ENCODE peak calls at places on chromosomes 12 and 14, in five cellular contexts. F, O, Z, B and A are unnamed samples. For H3K4me1, the result is how much of the 10 kb centered on the place peaks cover.

GRCh38 chr14:88026890-88027289 is 22.0 kb downstream of the GPR65 start:
- DNase-seq in F (no peak), O (no peak), Z (no peak), B (no peak), A (no peak)

GRCh38 chr12:62761658-62762057 is 173.3 kb downstream of the PPM1H start:
- DNase-seq in F (no peak), O (no peak), Z (peak), B (no peak), A (no peak)

GRCh38 chr14:73784065-73784987 is 67.3 kb upstream of the PTGR2 start:
- DNase-seq in F (peak), O (no peak), Z (peak), B (no peak), A (no peak)

GRCh38 chr14:36940476-36940875 is 231.9 kb downstream of the SLC25A21 start:
- DNase-seq in F (no peak), O (no peak), Z (no peak), B (no peak), A (no peak)

GRCh38 chr12:61250303-61250702 is 1009.9 kb upstream of the USP15 start:
- DNase-seq in F (no peak), O (no peak), Z (no peak), B (no peak), A (no peak)

GRCh38 chr12:112447106-112447505 is 28.4 kb downstream of the PTPN11 start:
- DNase-seq in F (no peak), O (no peak), Z (no peak), B (no peak), A (no peak)

GRCh38 chr12:58067610-58068387 is 126.4 kb downstream of the ATP23 start:
- DNase-seq in F (peak), O (no peak), Z (no peak), B (no peak), A (no peak)

GRCh38 chr14:103697196-103697595 is 18.1 kb downstream of the XRCC3 start:
- DNase-seq in F (no peak), O (no peak), Z (no peak), B (no peak), A (no peak)

GRCh38 chr14:79820866-79821535 is 390.3 kb downstream of the DIO2 start:
- DNase-seq in F (no peak), O (peak), Z (no peak), B (no peak), A (no peak)

GRCh38 chr12:24027352-24027751 is 77.9 kb upstream of the SOX5 start:
- DNase-seq in F (no peak), O (no peak), Z (no peak), B (no peak), A (no peak)

GRCh38 chr14:21069388-21070082 is 569 bp upstream of the ARHGEF40 start:
- DNase-seq in F (peak), O (peak), Z (peak), B (no peak), A (peak)

GRCh38 chr12:122423258-122424165 is 1.0 kb upstream of the CLIP1 start:
- DNase-seq in F (peak), O (peak), Z (peak), B (peak), A (no peak)

GRCh38 chr14:59017285-59017965 is 171.0 kb upstream of the DAAM1 start:
- DNase-seq in F (no peak), O (no peak), Z (no peak), B (no peak), A (no peak)

GRCh38 chr12:54431911-54432814 is 13.1 kb upstream of the ITGA5 start:
- DNase-seq in F (peak), O (no peak), Z (peak), B (no peak), A (peak)

GRCh38 chr12:31029466-31029865 is 44.2 kb upstream of the DDX11 start:
- DNase-seq in F (no peak), O (no peak), Z (no peak), B (no peak), A (no peak)

GRCh38 chr12:132506730-132507538 is 17.0 kb downstream of the FBRSL1 start:
- DNase-seq in F (peak), O (peak), Z (peak), B (peak), A (peak)

GRCh38 chr12:132508248-132508740 is 18.3 kb downstream of the FBRSL1 start:
- DNase-seq in F (no peak), O (no peak), Z (no peak), B (no peak), A (no peak)

GRCh38 chr12:132508860-132509732 is 19.1 kb downstream of the FBRSL1 start:
- DNase-seq in F (no peak), O (no peak), Z (no peak), B (no peak), A (no peak)

GRCh38 chr12:132506328-132506727 is 16.4 kb downstream of the FBRSL1 start:
- DNase-seq in F (no peak), O (no peak), Z (peak), B (no peak), A (no peak)

DNA sequence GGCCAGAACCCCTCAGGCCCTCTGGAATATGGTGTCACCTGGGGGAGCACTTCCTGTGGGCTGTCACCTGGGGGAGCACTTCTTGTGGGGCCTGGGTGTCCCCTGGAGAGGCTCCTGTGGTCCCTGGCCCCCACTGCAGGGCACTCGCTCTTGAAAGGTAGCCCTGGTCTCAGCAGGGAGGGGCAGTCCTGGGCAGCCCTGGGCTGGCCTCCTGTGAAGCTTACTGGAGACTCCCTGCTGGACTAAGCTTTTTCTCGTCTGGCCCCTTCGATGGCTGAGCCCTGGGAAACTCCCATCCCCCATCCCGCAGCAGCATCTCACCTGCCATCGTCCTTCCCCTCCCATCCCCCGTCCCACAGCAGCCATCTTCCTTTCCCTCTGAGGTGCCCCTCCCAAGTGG is 17.7 kb downstream of the FBRSL1 start:
- DNase-seq in F (no peak), O (no peak), Z (no peak), B (no peak), A (no peak)
- H3K4me1 ChIP-seq in F (under half), O (under half), Z (half or more), B (under half), A (under half)

DNA sequence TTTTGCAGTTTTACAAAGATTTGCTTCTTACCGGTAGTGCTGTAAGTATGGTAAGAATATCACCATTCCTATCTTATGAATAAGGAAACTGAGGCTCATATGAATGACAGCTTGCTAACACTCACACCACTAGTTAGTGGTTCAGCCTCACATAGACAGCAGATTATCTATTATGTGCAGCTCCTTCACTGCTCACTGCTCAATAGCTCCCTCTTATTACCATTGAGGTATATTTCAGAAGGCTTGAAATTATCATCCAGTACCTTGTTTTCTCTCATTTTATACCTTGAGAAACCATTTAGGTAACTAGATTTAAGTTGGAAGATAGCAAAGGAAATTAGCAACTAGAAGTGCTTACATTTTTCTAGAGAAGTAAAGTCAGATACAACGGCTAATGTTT is 15.5 kb downstream of the RIC8B start:
- DNase-seq in F (no peak), O (no peak), Z (no peak), B (no peak), A (no peak)
- TF ChIP-seq CTCF in F (no peak), O (peak), Z (no peak), B (peak), A (no peak)

DNA sequence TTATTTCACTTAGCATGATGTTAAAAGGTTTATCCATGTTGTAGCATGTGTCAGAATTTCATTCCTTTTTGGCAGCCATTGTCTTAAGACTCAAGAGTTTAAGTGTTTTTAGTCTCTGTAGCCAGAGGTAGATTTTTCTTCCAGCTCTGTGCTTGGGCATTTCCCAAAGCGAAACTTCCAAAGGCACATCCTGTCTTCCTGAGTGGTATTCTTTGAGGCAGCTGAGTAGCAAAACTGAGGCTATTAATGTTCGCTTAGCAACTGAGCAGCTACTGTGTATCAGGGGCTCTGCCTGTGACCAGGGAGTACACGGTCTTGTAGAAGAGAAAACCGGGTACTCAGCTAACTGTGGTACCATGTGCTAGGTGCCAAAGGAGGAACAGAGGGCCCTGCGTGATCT is 51.9 kb downstream of the ETV6 start:
- DNase-seq in F (no peak), O (no peak), Z (no peak), B (no peak), A (no peak)
- H3K4me1 ChIP-seq in F (under half), O (under half), Z (half or more), B (under half), A (under half)

DNA sequence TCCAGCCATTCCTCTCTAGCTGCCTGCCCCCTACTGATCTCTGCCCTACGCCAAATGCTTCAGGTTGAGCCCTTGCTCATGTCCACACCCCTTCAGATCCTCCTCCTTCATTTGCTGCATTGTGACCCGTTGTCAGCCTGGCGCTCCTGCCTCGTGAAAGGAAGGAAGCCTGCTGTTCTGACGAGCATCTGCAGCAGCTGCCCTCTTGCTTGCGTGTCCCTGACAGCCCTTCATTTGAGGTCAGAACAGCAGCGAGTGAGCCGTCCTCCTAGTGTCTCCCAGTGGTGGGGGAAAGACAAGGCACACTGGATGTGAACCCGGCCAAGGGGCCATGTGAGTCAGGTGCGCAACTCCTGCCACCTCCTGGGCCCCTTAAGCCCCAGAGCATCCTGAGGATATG is 3.0 kb upstream of the PIANP start:
- DNase-seq in F (peak), O (peak), Z (no peak), B (no peak), A (no peak)
- TF ChIP-seq CTCF in F (no peak), O (peak), Z (no peak), B (no peak), A (no peak)

DNA sequence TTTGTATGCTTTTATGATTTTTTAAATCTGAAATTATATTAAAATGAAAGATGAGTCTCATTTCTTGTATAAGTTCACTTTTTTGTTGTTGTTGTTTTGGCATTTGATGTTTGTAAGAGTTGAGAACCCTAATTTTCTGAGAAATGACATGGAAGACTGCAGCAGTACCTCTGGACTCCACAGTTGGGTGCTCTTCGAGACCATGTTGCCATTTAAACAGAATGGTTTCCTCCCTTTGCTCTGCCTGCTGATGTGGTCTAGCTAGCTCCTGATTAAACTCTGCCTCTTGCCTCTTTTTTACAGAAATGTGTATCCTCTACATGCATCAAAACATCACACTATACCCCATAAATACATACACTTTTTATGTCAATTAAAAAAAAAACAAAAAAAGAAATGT is 5.8 kb upstream of the LTA4H start:
- DNase-seq in F (no peak), O (no peak), Z (no peak), B (no peak), A (no peak)
- H3K4me1 ChIP-seq in F (under half), O (under half), Z (under half), B (under half), A (under half)

GRCh38 chr12:39575498-39575875 is 44.1 kb downstream of the ABCD2 start:
- DNase-seq in F (no peak), O (no peak), Z (no peak), B (no peak), A (no peak)
- TF ChIP-seq CTCF in F (no peak), O (no peak), Z (no peak), B (no peak), A (no peak)